ENCODE peak calls at places on chromosomes 13 and 19, in nine cellular contexts. One of them, this sample, is unnamed.

GRCh38 chr19:40762754-40763153 is 11.8 kb downstream of the SNRPA start:
- DNase-seq in activated effector memory CD4-positive, alpha-beta T cell treated with Interleukin-2 at 50 U/mL for 16 hours: no peak
- DNase-seq in T-helper 2 cell: no peak
- DNase-seq in MCF 10A: no peak
- DNase-seq in neural crest cell: no peak
- DNase-seq in mucosa of descending colon: no peak
- DNase-seq in EH: no peak
- DNase-seq in adrenal gland: no peak
- DNase-seq in tibial nerve: no peak
- DNase-seq in this sample: no peak

GRCh38 chr13:111080642-111081041 is 34.5 kb upstream of the ARHGEF7 start:
- DNase-seq in MCF 10A: no peak
- DNase-seq in neural crest cell: no peak
- DNase-seq in tibial nerve: no peak
- DNase-seq in adrenal gland: no peak
- DNase-seq in EH: no peak
- DNase-seq in T-helper 2 cell: no peak
- DNase-seq in activated effector memory CD4-positive, alpha-beta T cell treated with Interleukin-2 at 50 U/mL for 16 hours: no peak
- DNase-seq in mucosa of descending colon: no peak
- DNase-seq in this sample: no peak

GRCh38 chr19:1255186-1256161 is 7.1 kb downstream of the MIDN start:
- DNase-seq in MCF 10A: no peak
- DNase-seq in T-helper 2 cell: no peak
- DNase-seq in adrenal gland: peak
- DNase-seq in neural crest cell: no peak
- DNase-seq in EH: no peak
- DNase-seq in activated effector memory CD4-positive, alpha-beta T cell treated with Interleukin-2 at 50 U/mL for 16 hours: no peak
- DNase-seq in mucosa of descending colon: no peak
- DNase-seq in tibial nerve: no peak
- DNase-seq in this sample: no peak

GRCh38 chr13:29743229-29743786 is 107.1 kb downstream of the UBL3 start:
- DNase-seq in mucosa of descending colon: no peak
- DNase-seq in tibial nerve: peak
- DNase-seq in MCF 10A: no peak
- DNase-seq in neural crest cell: no peak
- DNase-seq in T-helper 2 cell: no peak
- DNase-seq in activated effector memory CD4-positive, alpha-beta T cell treated with Interleukin-2 at 50 U/mL for 16 hours: no peak
- DNase-seq in EH: peak
- DNase-seq in adrenal gland: no peak
- DNase-seq in this sample: peak

GRCh38 chr19:18941628-18942354 is 774 bp upstream of the HOMER3 start:
- DNase-seq in MCF 10A: no peak
- DNase-seq in activated effector memory CD4-positive, alpha-beta T cell treated with Interleukin-2 at 50 U/mL for 16 hours: no peak
- DNase-seq in adrenal gland: no peak
- DNase-seq in EH: no peak
- DNase-seq in mucosa of descending colon: no peak
- DNase-seq in tibial nerve: no peak
- DNase-seq in neural crest cell: no peak
- DNase-seq in T-helper 2 cell: no peak
- DNase-seq in this sample: no peak

GRCh38 chr19:36116344-36116637 is 1.0 kb downstream of the TBCB start:
- DNase-seq in MCF 10A: no peak
- DNase-seq in tibial nerve: no peak
- DNase-seq in adrenal gland: no peak
- DNase-seq in activated effector memory CD4-positive, alpha-beta T cell treated with Interleukin-2 at 50 U/mL for 16 hours: no peak
- DNase-seq in neural crest cell: no peak
- DNase-seq in mucosa of descending colon: no peak
- DNase-seq in T-helper 2 cell: no peak
- DNase-seq in EH: no peak
- DNase-seq in this sample: no peak

GRCh38 chr13:59176775-59177174 is 987.0 kb downstream of the DIAPH3 start:
- DNase-seq in EH: peak
- DNase-seq in mucosa of descending colon: no peak
- DNase-seq in activated effector memory CD4-positive, alpha-beta T cell treated with Interleukin-2 at 50 U/mL for 16 hours: no peak
- DNase-seq in adrenal gland: no peak
- DNase-seq in neural crest cell: no peak
- DNase-seq in T-helper 2 cell: peak
- DNase-seq in tibial nerve: no peak
- DNase-seq in MCF 10A: peak
- DNase-seq in this sample: peak

GRCh38 chr13:33561627-33562026 is 256.3 kb upstream of the RFC3 start:
- DNase-seq in EH: no peak
- DNase-seq in tibial nerve: no peak
- DNase-seq in T-helper 2 cell: no peak
- DNase-seq in neural crest cell: no peak
- DNase-seq in activated effector memory CD4-positive, alpha-beta T cell treated with Interleukin-2 at 50 U/mL for 16 hours: no peak
- DNase-seq in mucosa of descending colon: no peak
- DNase-seq in MCF 10A: no peak
- DNase-seq in adrenal gland: no peak
- DNase-seq in this sample: no peak

GRCh38 chr13:41562541-41563178 is 105.3 kb downstream of the RGCC start:
- DNase-seq in activated effector memory CD4-positive, alpha-beta T cell treated with Interleukin-2 at 50 U/mL for 16 hours: no peak
- DNase-seq in neural crest cell: no peak
- DNase-seq in mucosa of descending colon: no peak
- DNase-seq in MCF 10A: no peak
- DNase-seq in EH: peak
- DNase-seq in T-helper 2 cell: no peak
- DNase-seq in tibial nerve: no peak
- DNase-seq in adrenal gland: no peak
- DNase-seq in this sample: peak

GRCh38 chr19:1237027-1237659 is 662 bp downstream of the CBARP start:
- DNase-seq in T-helper 2 cell: no peak
- DNase-seq in MCF 10A: no peak
- DNase-seq in EH: peak
- DNase-seq in adrenal gland: no peak
- DNase-seq in mucosa of descending colon: no peak
- DNase-seq in activated effector memory CD4-positive, alpha-beta T cell treated with Interleukin-2 at 50 U/mL for 16 hours: no peak
- DNase-seq in neural crest cell: no peak
- DNase-seq in tibial nerve: no peak
- DNase-seq in this sample: no peak

GRCh38 chr13:51047434-51048165 is 63.5 kb downstream of the C13orf42 start:
- DNase-seq in MCF 10A: no peak
- DNase-seq in adrenal gland: no peak
- DNase-seq in EH: no peak
- DNase-seq in activated effector memory CD4-positive, alpha-beta T cell treated with Interleukin-2 at 50 U/mL for 16 hours: no peak
- DNase-seq in neural crest cell: no peak
- DNase-seq in T-helper 2 cell: no peak
- DNase-seq in mucosa of descending colon: no peak
- DNase-seq in tibial nerve: no peak
- DNase-seq in this sample: no peak

GRCh38 chr19:57807541-57807940 is 7.2 kb downstream of the ZNF552 start:
- DNase-seq in mucosa of descending colon: no peak
- DNase-seq in adrenal gland: no peak
- DNase-seq in tibial nerve: no peak
- DNase-seq in MCF 10A: no peak
- DNase-seq in neural crest cell: no peak
- DNase-seq in T-helper 2 cell: no peak
- DNase-seq in activated effector memory CD4-positive, alpha-beta T cell treated with Interleukin-2 at 50 U/mL for 16 hours: no peak
- DNase-seq in EH: no peak
- DNase-seq in this sample: no peak

GRCh38 chr19:1079566-1080111 is 12.7 kb downstream of the ARHGAP45 start:
- DNase-seq in EH: no peak
- DNase-seq in MCF 10A: no peak
- DNase-seq in mucosa of descending colon: peak
- DNase-seq in tibial nerve: no peak
- DNase-seq in activated effector memory CD4-positive, alpha-beta T cell treated with Interleukin-2 at 50 U/mL for 16 hours: peak
- DNase-seq in neural crest cell: no peak
- DNase-seq in T-helper 2 cell: peak
- DNase-seq in adrenal gland: no peak
- DNase-seq in this sample: no peak

GRCh38 chr13:79662882-79663281 is 181.9 kb downstream of the NDFIP2 start:
- DNase-seq in neural crest cell: no peak
- DNase-seq in adrenal gland: peak
- DNase-seq in T-helper 2 cell: peak
- DNase-seq in mucosa of descending colon: no peak
- DNase-seq in activated effector memory CD4-positive, alpha-beta T cell treated with Interleukin-2 at 50 U/mL for 16 hours: no peak
- DNase-seq in MCF 10A: no peak
- DNase-seq in EH: peak
- DNase-seq in tibial nerve: no peak
- DNase-seq in this sample: peak

GRCh38 chr13:109869312-109870237 is 83.2 kb upstream of the IRS2 start:
- DNase-seq in T-helper 2 cell: peak
- DNase-seq in EH: peak
- DNase-seq in activated effector memory CD4-positive, alpha-beta T cell treated with Interleukin-2 at 50 U/mL for 16 hours: no peak
- DNase-seq in mucosa of descending colon: peak
- DNase-seq in neural crest cell: no peak
- DNase-seq in MCF 10A: no peak
- DNase-seq in adrenal gland: peak
- DNase-seq in tibial nerve: no peak
- DNase-seq in this sample: no peak

GRCh38 chr13:48093588-48093987 is 1.3 kb downstream of the MED4 start:
- DNase-seq in MCF 10A: no peak
- DNase-seq in adrenal gland: no peak
- DNase-seq in tibial nerve: no peak
- DNase-seq in mucosa of descending colon: no peak
- DNase-seq in activated effector memory CD4-positive, alpha-beta T cell treated with Interleukin-2 at 50 U/mL for 16 hours: no peak
- DNase-seq in T-helper 2 cell: no peak
- DNase-seq in EH: no peak
- DNase-seq in neural crest cell: no peak
- DNase-seq in this sample: no peak

GRCh38 chr19:51338563-51339312 is 3.2 kb downstream of the VSIG10L start:
- DNase-seq in T-helper 2 cell: peak
- DNase-seq in neural crest cell: peak
- DNase-seq in adrenal gland: peak
- DNase-seq in tibial nerve: peak
- DNase-seq in mucosa of descending colon: peak
- DNase-seq in activated effector memory CD4-positive, alpha-beta T cell treated with Interleukin-2 at 50 U/mL for 16 hours: peak
- DNase-seq in EH: peak
- DNase-seq in MCF 10A: peak
- DNase-seq in this sample: peak